ENCODE peak calls at places on chromosomes 11 and 22, in six cellular contexts. One of them, this sample, is unnamed.

GRCh38 chr22:34885852-34886251 is 180.1 kb upstream of the ISX start:
- DNase-seq in WTC11: no peak
- DNase-seq in right lobe of liver: no peak
- DNase-seq in astrocyte of the cerebellum: no peak
- DNase-seq in CD8-positive, alpha-beta T cell: no peak
- DNase-seq in stomach: no peak
- DNase-seq in this sample: no peak

GRCh38 chr22:38202437-38203089 is 769 bp downstream of the MAFF start:
- DNase-seq in WTC11: peak
- DNase-seq in right lobe of liver: peak
- DNase-seq in astrocyte of the cerebellum: peak
- DNase-seq in CD8-positive, alpha-beta T cell: no peak
- DNase-seq in stomach: peak
- DNase-seq in this sample: peak

GRCh38 chr22:50628543-50629134 is 687 bp upstream of the ARSA start:
- DNase-seq in WTC11: no peak
- DNase-seq in right lobe of liver: no peak
- DNase-seq in astrocyte of the cerebellum: no peak
- DNase-seq in CD8-positive, alpha-beta T cell: no peak
- DNase-seq in stomach: peak
- DNase-seq in this sample: no peak

GRCh38 chr11:69499946-69500284 is 18.5 kb downstream of the LINC01488 start:
- DNase-seq in WTC11: no peak
- DNase-seq in right lobe of liver: peak
- DNase-seq in astrocyte of the cerebellum: no peak
- DNase-seq in CD8-positive, alpha-beta T cell: no peak
- DNase-seq in stomach: no peak
- DNase-seq in this sample: peak

GRCh38 chr11:123475478-123475877 is 45.4 kb downstream of the GRAMD1B start:
- DNase-seq in WTC11: no peak
- DNase-seq in right lobe of liver: no peak
- DNase-seq in astrocyte of the cerebellum: no peak
- DNase-seq in CD8-positive, alpha-beta T cell: no peak
- DNase-seq in stomach: no peak
- DNase-seq in this sample: no peak

GRCh38 chr11:103433380-103433779 is 324.2 kb downstream of the DYNC2H1 start:
- DNase-seq in WTC11: no peak
- DNase-seq in right lobe of liver: no peak
- DNase-seq in astrocyte of the cerebellum: peak
- DNase-seq in CD8-positive, alpha-beta T cell: no peak
- DNase-seq in stomach: no peak
- DNase-seq in this sample: no peak

GRCh38 chr22:27880778-27881394 is 38.2 kb downstream of the PITPNB start:
- DNase-seq in WTC11: no peak
- DNase-seq in right lobe of liver: no peak
- DNase-seq in astrocyte of the cerebellum: peak
- DNase-seq in CD8-positive, alpha-beta T cell: no peak
- DNase-seq in stomach: no peak
- DNase-seq in this sample: no peak

GRCh38 chr11:16973565-16973964 is 40.6 kb downstream of the PLEKHA7 start:
- DNase-seq in WTC11: no peak
- DNase-seq in right lobe of liver: no peak
- DNase-seq in astrocyte of the cerebellum: no peak
- DNase-seq in CD8-positive, alpha-beta T cell: no peak
- DNase-seq in stomach: no peak
- DNase-seq in this sample: no peak

GRCh38 chr22:49078076-49078710 is 749.5 kb downstream of the BRD1 start:
- DNase-seq in WTC11: no peak
- DNase-seq in right lobe of liver: no peak
- DNase-seq in astrocyte of the cerebellum: no peak
- DNase-seq in CD8-positive, alpha-beta T cell: no peak
- DNase-seq in stomach: no peak
- DNase-seq in this sample: no peak

GRCh38 chr11:47950396-47950795 is 30.0 kb upstream of the PTPRJ start:
- DNase-seq in WTC11: no peak
- DNase-seq in right lobe of liver: no peak
- DNase-seq in astrocyte of the cerebellum: no peak
- DNase-seq in CD8-positive, alpha-beta T cell: peak
- DNase-seq in stomach: no peak
- DNase-seq in this sample: no peak

GRCh38 chr11:3132271-3132781 is 32.8 kb downstream of the OSBPL5 start:
- DNase-seq in WTC11: no peak
- DNase-seq in right lobe of liver: peak
- DNase-seq in astrocyte of the cerebellum: no peak
- DNase-seq in CD8-positive, alpha-beta T cell: no peak
- DNase-seq in stomach: no peak
- DNase-seq in this sample: no peak

GRCh38 chr11:133904818-133905515 is 51.8 kb downstream of the IGSF9B start:
- DNase-seq in WTC11: no peak
- DNase-seq in right lobe of liver: peak
- DNase-seq in astrocyte of the cerebellum: no peak
- DNase-seq in CD8-positive, alpha-beta T cell: no peak
- DNase-seq in stomach: no peak
- DNase-seq in this sample: peak

GRCh38 chr22:50262460-50262911 is 1.0 kb upstream of the MAPK12 start:
- DNase-seq in WTC11: no peak
- DNase-seq in right lobe of liver: no peak
- DNase-seq in astrocyte of the cerebellum: no peak
- DNase-seq in CD8-positive, alpha-beta T cell: no peak
- DNase-seq in stomach: no peak
- DNase-seq in this sample: no peak

GRCh38 chr11:859394-860131 is 16.9 kb downstream of the TSPAN4 start:
- DNase-seq in WTC11: no peak
- DNase-seq in right lobe of liver: no peak
- DNase-seq in astrocyte of the cerebellum: peak
- DNase-seq in CD8-positive, alpha-beta T cell: no peak
- DNase-seq in stomach: peak
- DNase-seq in this sample: no peak

GRCh38 chr22:39496131-39496838 is 5.8 kb upstream of the MIEF1 start:
- DNase-seq in WTC11: peak
- DNase-seq in right lobe of liver: peak
- DNase-seq in astrocyte of the cerebellum: no peak
- DNase-seq in CD8-positive, alpha-beta T cell: no peak
- DNase-seq in stomach: peak
- DNase-seq in this sample: peak

GRCh38 chr22:17264321-17265052 is 45.3 kb upstream of the ADA2 start:
- DNase-seq in WTC11: peak
- DNase-seq in right lobe of liver: no peak
- DNase-seq in astrocyte of the cerebellum: peak
- DNase-seq in CD8-positive, alpha-beta T cell: no peak
- DNase-seq in stomach: no peak
- DNase-seq in this sample: peak

GRCh38 chr22:43179151-43179910 is 7.6 kb downstream of the TTLL12 start:
- DNase-seq in WTC11: no peak
- DNase-seq in right lobe of liver: no peak
- DNase-seq in astrocyte of the cerebellum: no peak
- DNase-seq in CD8-positive, alpha-beta T cell: no peak
- DNase-seq in stomach: no peak
- DNase-seq in this sample: no peak

GRCh38 chr11:17529814-17530162 is 14.4 kb downstream of the USH1C start:
- DNase-seq in WTC11: no peak
- DNase-seq in right lobe of liver: no peak
- DNase-seq in astrocyte of the cerebellum: no peak
- DNase-seq in CD8-positive, alpha-beta T cell: no peak
- DNase-seq in stomach: no peak
- DNase-seq in this sample: no peak

GRCh38 chr11:93504110-93505095 is 38.8 kb downstream of the SMCO4 start:
- DNase-seq in WTC11: no peak
- DNase-seq in right lobe of liver: no peak
- DNase-seq in astrocyte of the cerebellum: no peak
- DNase-seq in CD8-positive, alpha-beta T cell: no peak
- DNase-seq in stomach: no peak
- DNase-seq in this sample: no peak
- TF ChIP-seq CTCF in WTC11: no peak
- TF ChIP-seq CTCF in right lobe of liver: no peak
- TF ChIP-seq CTCF in astrocyte of the cerebellum: no peak
- TF ChIP-seq CTCF in CD8-positive, alpha-beta T cell: no peak
- TF ChIP-seq CTCF in stomach: no peak
- TF ChIP-seq CTCF in this sample: no peak

DNA sequence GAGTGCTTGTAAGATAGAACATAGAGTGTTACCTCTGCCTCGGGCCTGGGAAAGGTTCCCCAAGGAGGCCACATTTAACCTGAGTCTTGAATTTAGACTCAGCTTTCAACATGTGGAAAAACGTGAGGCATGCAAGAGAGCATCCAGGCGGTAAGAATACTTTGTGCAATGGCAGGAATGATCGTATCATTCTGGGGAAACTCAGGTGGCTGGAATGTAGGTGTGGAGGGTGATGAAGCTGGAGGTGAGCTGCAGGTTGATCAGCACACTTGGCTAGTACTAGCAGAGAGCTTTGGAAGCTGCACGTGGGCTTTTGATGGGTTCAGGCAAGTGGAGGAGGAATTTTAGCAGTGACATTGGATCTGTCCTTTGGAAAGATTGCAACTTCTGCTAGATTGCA is 270.3 kb upstream of the RAG2 start:
- DNase-seq in WTC11: no peak
- DNase-seq in right lobe of liver: no peak
- DNase-seq in astrocyte of the cerebellum: no peak
- DNase-seq in CD8-positive, alpha-beta T cell: no peak
- DNase-seq in stomach: no peak
- DNase-seq in this sample: no peak
- TF ChIP-seq CTCF in WTC11: no peak
- TF ChIP-seq CTCF in right lobe of liver: no peak
- TF ChIP-seq CTCF in astrocyte of the cerebellum: no peak
- TF ChIP-seq CTCF in CD8-positive, alpha-beta T cell: no peak
- TF ChIP-seq CTCF in stomach: no peak
- TF ChIP-seq CTCF in this sample: no peak

DNA sequence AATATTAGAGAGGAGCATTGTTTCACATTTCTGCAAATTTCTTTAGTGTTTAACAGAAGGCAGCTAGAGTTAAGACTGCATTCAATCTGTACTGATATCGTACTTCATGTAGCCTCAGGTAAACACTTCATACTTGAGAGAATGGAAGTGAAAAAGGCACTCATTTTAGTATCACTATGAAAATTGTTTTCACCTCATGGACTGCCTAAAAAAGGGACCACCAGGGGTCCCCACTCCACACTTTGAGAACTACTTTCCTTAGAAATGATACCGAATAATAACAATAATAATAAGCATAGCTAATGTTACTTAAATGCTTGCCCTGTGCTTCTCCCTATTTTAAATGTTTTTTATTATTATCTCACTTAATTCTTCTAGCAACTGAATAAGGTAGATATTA is 95.1 kb downstream of the BLID start:
- DNase-seq in WTC11: no peak
- DNase-seq in right lobe of liver: no peak
- DNase-seq in astrocyte of the cerebellum: no peak
- DNase-seq in CD8-positive, alpha-beta T cell: no peak
- DNase-seq in stomach: no peak
- DNase-seq in this sample: peak
- TF ChIP-seq CTCF in WTC11: peak
- TF ChIP-seq CTCF in right lobe of liver: peak
- TF ChIP-seq CTCF in astrocyte of the cerebellum: peak
- TF ChIP-seq CTCF in CD8-positive, alpha-beta T cell: no peak
- TF ChIP-seq CTCF in stomach: peak
- TF ChIP-seq CTCF in this sample: peak

GRCh38 chr11:85809881-85810280 is 1.1 kb downstream of the SYTL2 start:
- DNase-seq in WTC11: peak
- DNase-seq in right lobe of liver: no peak
- DNase-seq in astrocyte of the cerebellum: no peak
- DNase-seq in CD8-positive, alpha-beta T cell: no peak
- DNase-seq in stomach: no peak
- DNase-seq in this sample: peak
- TF ChIP-seq CTCF in WTC11: no peak
- TF ChIP-seq CTCF in right lobe of liver: no peak
- TF ChIP-seq CTCF in astrocyte of the cerebellum: peak
- TF ChIP-seq CTCF in CD8-positive, alpha-beta T cell: no peak
- TF ChIP-seq CTCF in stomach: no peak
- TF ChIP-seq CTCF in this sample: no peak

DNA sequence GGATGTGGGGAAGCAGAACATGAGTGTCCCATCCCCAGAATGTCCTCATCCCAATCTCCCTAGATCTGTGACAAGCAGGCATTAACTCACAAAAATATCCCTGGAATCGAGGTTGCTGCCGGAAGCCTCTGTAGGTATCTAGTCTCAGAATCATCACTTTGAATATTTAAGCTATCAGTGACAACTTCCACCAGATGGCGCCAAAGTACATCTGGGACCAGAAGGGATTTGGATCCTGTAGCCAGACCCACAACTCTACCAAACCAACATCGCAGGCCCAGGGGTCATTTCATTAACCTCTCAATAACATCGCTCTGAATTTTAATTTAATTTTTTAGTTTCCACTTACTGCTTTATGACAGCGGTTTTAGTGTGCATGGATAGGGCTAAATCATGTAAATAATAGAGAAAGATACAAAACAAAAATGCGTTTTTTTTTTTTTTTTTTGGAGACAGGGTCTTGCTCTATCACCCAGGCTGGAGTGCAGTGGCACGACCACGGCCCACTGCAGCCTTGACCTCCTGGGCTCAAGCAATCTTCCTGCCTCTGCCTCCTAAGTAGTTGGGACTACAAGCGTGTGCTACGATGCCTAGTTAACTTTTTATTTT is 1.1 kb upstream of the EXT2 start:
- DNase-seq in WTC11: peak
- DNase-seq in right lobe of liver: no peak
- DNase-seq in astrocyte of the cerebellum: peak
- DNase-seq in CD8-positive, alpha-beta T cell: peak
- DNase-seq in stomach: peak
- DNase-seq in this sample: peak
- TF ChIP-seq CTCF in WTC11: peak
- TF ChIP-seq CTCF in right lobe of liver: peak
- TF ChIP-seq CTCF in astrocyte of the cerebellum: peak
- TF ChIP-seq CTCF in CD8-positive, alpha-beta T cell: peak
- TF ChIP-seq CTCF in stomach: peak
- TF ChIP-seq CTCF in this sample: peak

DNA sequence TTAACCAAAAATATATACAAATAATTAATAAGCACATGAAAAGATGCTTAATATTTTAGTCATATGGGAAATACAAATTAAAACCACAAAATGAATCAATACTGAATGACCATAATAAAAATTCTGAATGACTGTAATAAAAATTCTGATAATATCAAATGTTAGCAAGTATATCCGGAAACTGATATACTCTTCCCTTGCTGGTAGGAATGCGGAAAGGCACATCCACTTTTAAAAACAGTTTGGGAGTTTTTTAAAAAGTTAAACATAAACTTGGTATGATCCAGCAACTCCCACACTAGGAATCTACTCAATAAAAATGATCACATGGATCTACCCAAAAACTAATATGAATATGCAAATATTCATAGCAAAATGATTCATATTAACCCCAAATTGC is 30.8 kb upstream of the GRIA4 start:
- DNase-seq in WTC11: no peak
- DNase-seq in right lobe of liver: no peak
- DNase-seq in astrocyte of the cerebellum: no peak
- DNase-seq in CD8-positive, alpha-beta T cell: no peak
- DNase-seq in stomach: no peak
- DNase-seq in this sample: no peak
- TF ChIP-seq CTCF in WTC11: no peak
- TF ChIP-seq CTCF in right lobe of liver: no peak
- TF ChIP-seq CTCF in astrocyte of the cerebellum: no peak
- TF ChIP-seq CTCF in CD8-positive, alpha-beta T cell: no peak
- TF ChIP-seq CTCF in stomach: no peak
- TF ChIP-seq CTCF in this sample: no peak

GRCh38 chr11:78432058-78432515 is 14.5 kb upstream of the GAB2 start:
- DNase-seq in WTC11: peak
- DNase-seq in right lobe of liver: no peak
- DNase-seq in astrocyte of the cerebellum: no peak
- DNase-seq in CD8-positive, alpha-beta T cell: no peak
- DNase-seq in stomach: no peak
- DNase-seq in this sample: peak
- TF ChIP-seq CTCF in WTC11: no peak
- TF ChIP-seq CTCF in right lobe of liver: peak
- TF ChIP-seq CTCF in astrocyte of the cerebellum: peak
- TF ChIP-seq CTCF in CD8-positive, alpha-beta T cell: no peak
- TF ChIP-seq CTCF in stomach: no peak
- TF ChIP-seq CTCF in this sample: peak